ENCODE peak calls at places on chromosomes 4 and X, in ten cellular contexts. T is coronary artery; N is AG04450; Q is thyroid gland; H is psoas muscle; D is GM23248; L is CD8-positive, alpha-beta memory T cell; A is GM23338; K is CD4-positive, alpha-beta T cell; J is stomach. W is an unnamed sample.

GRCh38 chrX:33086886-33087285 is 124.5 kb downstream of the DMD start:
- DNase-seq in K (no peak), Q (no peak), N (no peak), L (no peak), D (no peak), T (no peak), H (no peak), J (no peak), A (peak), W (no peak)

GRCh38 chrX:51568586-51568985 is 50.1 kb downstream of the CENPVL3 start:
- DNase-seq in N (peak), K (no peak), L (no peak), H (no peak), T (no peak), D (peak), J (no peak), Q (no peak), A (no peak), W (no peak)

GRCh38 chr4:168511780-168512467 is 15.1 kb downstream of the PALLD start:
- DNase-seq in K (peak), H (no peak), N (no peak), D (no peak), T (no peak), Q (peak), A (peak), J (no peak), L (peak), W (no peak)

GRCh38 chrX:70253377-70254062 is 6.5 kb downstream of the P2RY4 start:
- DNase-seq in Q (no peak), T (no peak), H (no peak), A (no peak), J (no peak), K (no peak), L (no peak), N (no peak), D (peak), W (no peak)

GRCh38 chrX:154002215-154002719 is 17.4 kb downstream of the IRAK1 start:
- DNase-seq in H (peak), A (peak), D (peak), L (peak), K (no peak), T (no peak), J (no peak), N (no peak), Q (peak), W (peak)

GRCh38 chrX:54934058-54934457 is 13.4 kb downstream of the TRO start:
- DNase-seq in D (no peak), K (no peak), T (no peak), A (no peak), L (no peak), H (no peak), N (no peak), J (no peak), Q (no peak), W (no peak)

GRCh38 chrX:21974011-21974385 is 33.5 kb downstream of the SMS start:
- DNase-seq in Q (no peak), D (no peak), T (no peak), L (no peak), J (no peak), H (no peak), A (no peak), K (no peak), N (no peak), W (no peak)

GRCh38 chrX:13747836-13748235 is 13.3 kb downstream of the OFD1 start:
- DNase-seq in H (no peak), D (peak), T (no peak), J (peak), Q (peak), L (peak), A (peak), N (peak), K (no peak), W (peak)

GRCh38 chrX:91414710-91415109 is 19.9 kb upstream of the PABPC5 start:
- DNase-seq in Q (no peak), N (no peak), L (no peak), T (no peak), K (no peak), D (peak), J (no peak), A (peak), H (no peak), W (no peak)

DNA sequence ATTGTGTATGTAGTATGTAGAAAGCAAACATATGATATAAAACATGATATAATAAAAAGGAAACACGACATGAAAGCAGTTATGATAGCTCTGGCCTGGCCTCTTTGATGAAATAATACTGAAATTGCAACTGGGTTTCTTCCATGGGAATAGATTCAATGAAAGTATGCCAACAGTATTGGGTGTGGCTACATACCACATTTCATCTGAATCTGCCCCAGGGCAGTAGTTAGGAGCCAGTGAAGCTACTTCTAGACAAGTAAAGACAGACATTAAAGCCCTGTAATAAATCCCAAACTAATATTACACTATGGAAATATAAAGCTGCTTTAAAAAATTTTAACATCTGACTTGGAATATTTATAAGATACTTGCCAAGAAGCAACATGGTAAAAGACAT is 207.3 kb downstream of the FBXW7 start:
- DNase-seq in D (peak), K (no peak), L (no peak), J (no peak), N (no peak), H (no peak), Q (no peak), A (no peak), T (no peak), W (no peak)
- H3K27ac ChIP-seq in D (peak), K (no peak), L (no peak), J (no peak), N (no peak), H (no peak), Q (no peak), A (no peak), T (no peak), W (no peak)

DNA sequence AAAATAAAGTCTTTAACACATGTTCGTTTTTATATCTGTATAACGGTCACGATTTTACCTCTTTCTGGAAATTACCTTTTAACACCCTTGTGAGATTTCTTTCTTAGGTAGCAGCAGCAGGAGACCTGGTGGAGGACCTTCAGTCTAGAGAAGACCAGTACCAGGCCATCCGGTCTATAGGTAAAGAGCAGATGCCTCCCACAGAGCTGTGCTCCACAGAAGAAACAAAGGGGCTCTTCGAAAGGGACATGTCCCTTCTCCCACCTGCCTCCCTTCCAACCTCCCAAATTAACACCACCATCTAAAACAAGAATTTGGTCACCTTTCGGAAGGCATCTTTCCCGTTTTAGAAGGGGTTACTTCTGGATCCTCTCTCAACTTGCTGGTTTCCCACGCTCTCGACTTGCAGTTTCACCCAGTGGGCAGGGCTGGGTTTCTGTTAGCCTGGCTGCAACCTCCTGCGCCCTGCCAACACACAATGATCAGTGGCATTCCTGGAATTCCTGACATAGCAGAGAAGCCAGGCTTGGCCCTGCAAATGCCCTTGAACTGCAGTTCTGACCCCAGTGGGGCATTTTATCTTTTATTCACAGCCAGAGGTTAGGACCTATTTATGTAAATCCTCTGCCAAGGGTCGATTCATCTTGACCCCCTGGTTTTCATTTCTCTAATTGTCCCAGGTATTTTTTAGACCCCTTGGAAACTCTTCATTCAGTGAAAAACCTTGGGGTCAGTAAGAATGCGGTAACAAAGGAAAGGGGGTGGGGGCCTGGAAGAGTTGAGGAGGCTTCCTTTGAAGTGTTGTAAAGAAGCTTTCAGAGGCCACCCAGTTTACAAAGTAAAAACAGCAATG is 217.8 kb downstream of the ZNF674 start:
- DNase-seq in K (no peak), H (no peak), L (no peak), N (no peak), T (no peak), A (peak), J (peak), Q (peak), D (peak), W (peak)
- H3K27ac ChIP-seq in K (no peak), H (no peak), L (no peak), N (no peak), T (no peak), A (peak), J (no peak), Q (peak), D (no peak), W (no peak)

GRCh38 chr4:142355417-142355930 is 490.6 kb downstream of the INPP4B start:
- DNase-seq in A (no peak), N (no peak), T (no peak), D (no peak), J (no peak), L (no peak), K (no peak), Q (no peak), H (no peak), W (no peak)
- H3K27ac ChIP-seq in A (no peak), N (no peak), T (no peak), D (no peak), J (no peak), L (no peak), K (peak), Q (no peak), H (no peak), W (no peak)

GRCh38 chrX:103783971-103784370 is 7.3 kb downstream of the PLP1 start:
- DNase-seq in D (peak), A (no peak), N (no peak), L (no peak), K (no peak), Q (peak), J (no peak), H (no peak), T (no peak), W (no peak)
- H3K27ac ChIP-seq in D (no peak), A (no peak), N (no peak), L (no peak), K (no peak), Q (no peak), J (no peak), H (no peak), T (no peak), W (no peak)

GRCh38 chr4:8443801-8444200 is 3.2 kb downstream of the TRMT44 start:
- DNase-seq in K (no peak), T (no peak), L (no peak), N (no peak), H (no peak), Q (no peak), A (no peak), D (no peak), J (no peak), W (no peak)

GRCh38 chr4:8440491-8441311 is at the start of the genes ACOX3 and TRMT44:
- DNase-seq in K (peak), N (peak), L (peak), H (peak), J (peak), D (peak), Q (peak), T (peak), A (peak), W (peak)

GRCh38 chr4:8442596-8443358 is 2.2 kb downstream of the TRMT44 start:
- DNase-seq in D (no peak), Q (no peak), H (no peak), N (no peak), L (no peak), J (no peak), T (no peak), A (peak), K (no peak), W (no peak)

GRCh38 chr4:8439914-8440490 is 521 bp downstream of the ACOX3 start:
- DNase-seq in T (no peak), J (no peak), Q (no peak), D (no peak), H (no peak), K (no peak), A (peak), L (no peak), N (no peak), W (peak)

DNA sequence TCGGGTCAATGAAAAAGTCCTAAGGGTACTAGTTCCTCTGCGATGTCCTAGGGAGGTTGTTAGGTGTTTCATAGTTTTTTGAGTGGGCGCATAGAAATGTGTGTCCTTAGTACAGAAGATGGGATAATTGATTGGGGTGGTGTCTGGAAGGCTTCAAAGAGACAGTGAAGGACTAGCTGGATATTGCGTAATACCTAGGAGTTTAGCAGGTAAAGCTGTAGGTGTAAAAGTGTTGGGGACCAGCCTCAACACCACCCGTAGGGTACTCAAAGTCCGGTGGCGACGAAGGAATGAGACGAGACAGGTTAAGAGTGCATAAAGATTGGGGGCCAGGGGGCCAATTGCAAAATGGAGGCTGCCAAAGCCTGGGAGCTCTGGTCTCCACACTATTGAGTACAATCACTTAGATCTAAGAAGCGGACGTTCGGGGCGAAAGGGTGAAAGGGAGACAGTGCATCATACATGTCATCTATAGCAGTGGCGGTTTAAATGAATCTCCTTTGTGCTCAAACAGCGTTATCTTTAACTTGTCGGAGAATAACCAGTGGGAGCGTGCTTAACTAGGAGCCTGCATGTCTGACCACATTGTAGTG is 1.0 kb downstream of the TRMT44 start:
- DNase-seq in D (no peak), J (no peak), H (no peak), T (no peak), A (no peak), K (no peak), N (no peak), L (no peak), Q (no peak), W (no peak)
- H3K27ac ChIP-seq in D (no peak), J (no peak), H (peak), T (no peak), A (no peak), K (no peak), N (no peak), L (peak), Q (no peak), W (no peak)

DNA sequence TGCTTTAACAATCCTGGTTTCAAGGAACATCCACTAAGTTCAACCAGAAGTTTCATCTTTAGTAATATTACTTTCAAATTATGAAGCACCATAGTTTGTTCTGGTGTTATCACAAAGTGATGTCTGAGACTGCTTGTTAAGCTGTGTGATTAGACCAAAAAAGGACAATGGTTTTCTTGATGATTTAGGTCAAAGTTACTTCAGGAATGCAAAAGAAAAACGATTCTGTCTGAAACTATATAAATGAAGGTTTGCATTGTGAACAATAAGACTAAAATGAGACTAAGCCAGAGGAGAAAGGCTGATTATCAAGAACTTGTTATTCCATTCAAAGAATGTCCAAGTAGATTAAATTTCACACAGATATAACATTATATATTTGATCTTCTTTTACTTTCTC is 122.4 kb upstream of the ETNPPL start:
- DNase-seq in D (peak), A (no peak), Q (no peak), T (no peak), L (no peak), K (no peak), H (no peak), N (no peak), J (no peak), W (no peak)
- H3K27ac ChIP-seq in D (no peak), A (no peak), Q (no peak), T (no peak), L (no peak), K (no peak), H (no peak), N (no peak), J (no peak), W (no peak)